ENCODE peak calls at places on chromosomes 16 and 17, in four cellular contexts. One of them, this sample, is unnamed.

GRCh38 chr17:4520060-4520880 is 21.6 kb downstream of the SPNS2 start:
- DNase-seq in A549: no peak
- DNase-seq in C1 segment of cervical spinal cord: no peak
- DNase-seq in NCI-H2081 treated with DMSO at 0.1 percent for 48 hours: no peak
- DNase-seq in this sample: no peak

GRCh38 chr16:31331141-31331764 is 23.7 kb upstream of the ITGAX start:
- DNase-seq in A549: no peak
- DNase-seq in C1 segment of cervical spinal cord: no peak
- DNase-seq in NCI-H2081 treated with DMSO at 0.1 percent for 48 hours: no peak
- DNase-seq in this sample: no peak

GRCh38 chr16:86285938-86286921 is 224.1 kb upstream of the FOXF1 start:
- DNase-seq in A549: no peak
- DNase-seq in C1 segment of cervical spinal cord: no peak
- DNase-seq in NCI-H2081 treated with DMSO at 0.1 percent for 48 hours: no peak
- DNase-seq in this sample: no peak

GRCh38 chr16:30985401-30986128 is 558 bp downstream of the HSD3B7 start:
- DNase-seq in A549: peak; percentile 55
- DNase-seq in C1 segment of cervical spinal cord: no peak
- DNase-seq in NCI-H2081 treated with DMSO at 0.1 percent for 48 hours: no peak
- DNase-seq in this sample: peak; percentile 72

GRCh38 chr16:86086471-86086870 is 187.5 kb downstream of the IRF8 start:
- DNase-seq in A549: no peak
- DNase-seq in C1 segment of cervical spinal cord: no peak
- DNase-seq in NCI-H2081 treated with DMSO at 0.1 percent for 48 hours: no peak
- DNase-seq in this sample: no peak

GRCh38 chr16:65769055-65769465 is 597.4 kb upstream of the CDH5 start:
- DNase-seq in A549: no peak
- DNase-seq in C1 segment of cervical spinal cord: no peak
- DNase-seq in NCI-H2081 treated with DMSO at 0.1 percent for 48 hours: no peak
- DNase-seq in this sample: no peak

GRCh38 chr16:57316390-57317017 is 32.0 kb upstream of the PLLP start:
- DNase-seq in A549: peak; percentile 47
- DNase-seq in C1 segment of cervical spinal cord: no peak
- DNase-seq in NCI-H2081 treated with DMSO at 0.1 percent for 48 hours: no peak
- DNase-seq in this sample: peak; percentile 28

GRCh38 chr17:1134634-1135324 is 45.0 kb downstream of the ABR start:
- DNase-seq in A549: no peak
- DNase-seq in C1 segment of cervical spinal cord: no peak
- DNase-seq in NCI-H2081 treated with DMSO at 0.1 percent for 48 hours: no peak
- DNase-seq in this sample: no peak

GRCh38 chr16:68235105-68235881 is 634 bp downstream of the ESRP2 start:
- DNase-seq in A549: no peak
- DNase-seq in C1 segment of cervical spinal cord: no peak
- DNase-seq in NCI-H2081 treated with DMSO at 0.1 percent for 48 hours: no peak
- DNase-seq in this sample: peak; percentile 30

GRCh38 chr16:47732122-47732805 is 271.1 kb downstream of the PHKB start:
- DNase-seq in A549: peak; percentile 12
- DNase-seq in C1 segment of cervical spinal cord: no peak
- DNase-seq in NCI-H2081 treated with DMSO at 0.1 percent for 48 hours: no peak
- DNase-seq in this sample: no peak

GRCh38 chr17:39787038-39787437 is 49.3 kb downstream of the GRB7 start:
- DNase-seq in A549: no peak
- DNase-seq in C1 segment of cervical spinal cord: no peak
- DNase-seq in NCI-H2081 treated with DMSO at 0.1 percent for 48 hours: no peak
- DNase-seq in this sample: no peak

GRCh38 chr16:79154081-79154480 is 446.5 kb downstream of the MAF start:
- DNase-seq in A549: no peak
- DNase-seq in C1 segment of cervical spinal cord: peak; percentile 12
- DNase-seq in NCI-H2081 treated with DMSO at 0.1 percent for 48 hours: no peak
- DNase-seq in this sample: no peak

GRCh38 chr16:54657709-54658102 is 273.0 kb upstream of the IRX5 start:
- DNase-seq in A549: no peak
- DNase-seq in C1 segment of cervical spinal cord: no peak
- DNase-seq in NCI-H2081 treated with DMSO at 0.1 percent for 48 hours: no peak
- DNase-seq in this sample: no peak

GRCh38 chr17:79612468-79613194 is 1.8 kb upstream of the RBFOX3 start:
- DNase-seq in A549: peak; percentile 94
- DNase-seq in C1 segment of cervical spinal cord: no peak
- DNase-seq in NCI-H2081 treated with DMSO at 0.1 percent for 48 hours: no peak
- DNase-seq in this sample: no peak

GRCh38 chr17:74877592-74878543 is 5.1 kb upstream of the FDXR start:
- DNase-seq in A549: no peak
- DNase-seq in C1 segment of cervical spinal cord: no peak
- DNase-seq in NCI-H2081 treated with DMSO at 0.1 percent for 48 hours: no peak
- DNase-seq in this sample: no peak

GRCh38 chr17:33686171-33686570 is 393.1 kb upstream of the ASIC2 start:
- DNase-seq in A549: peak; percentile 29
- DNase-seq in C1 segment of cervical spinal cord: no peak
- DNase-seq in NCI-H2081 treated with DMSO at 0.1 percent for 48 hours: no peak
- DNase-seq in this sample: no peak

GRCh38 chr16:26729917-26730541 is 336.7 kb upstream of the C16orf82 start:
- DNase-seq in A549: no peak
- DNase-seq in C1 segment of cervical spinal cord: no peak
- DNase-seq in NCI-H2081 treated with DMSO at 0.1 percent for 48 hours: no peak
- DNase-seq in this sample: no peak

GRCh38 chr16:82657239-82657638 is 30.5 kb downstream of the CDH13 start:
- DNase-seq in A549: no peak
- DNase-seq in C1 segment of cervical spinal cord: no peak
- DNase-seq in NCI-H2081 treated with DMSO at 0.1 percent for 48 hours: no peak
- DNase-seq in this sample: no peak

GRCh38 chr16:629289-630023 is 1.3 kb upstream of the WFIKKN1 start:
- DNase-seq in A549: no peak
- DNase-seq in C1 segment of cervical spinal cord: no peak
- DNase-seq in NCI-H2081 treated with DMSO at 0.1 percent for 48 hours: no peak
- DNase-seq in this sample: peak; percentile 65

This sample was measured in psoas muscle.